ENCODE peak calls at places on chromosomes 1 and 21, in five cellular contexts. J, S, G, F and W are unnamed samples.

GRCh38 chr1:232435746-232436145 is 194.2 kb downstream of the SIPA1L2 start:
- DNase-seq in S (peak; percentile 66), G (no peak), J (no peak), F (no peak), W (no peak)

GRCh38 chr1:166064324-166064926 is 102.4 kb downstream of the FAM78B start:
- DNase-seq in J (no peak), F (no peak), S (no peak), G (no peak), W (peak; percentile 54)

GRCh38 chr21:34076835-34077234 is 3.5 kb downstream of the MRPS6 start:
- DNase-seq in J (no peak), S (no peak), F (no peak), G (no peak), W (no peak)

GRCh38 chr1:151606384-151606783 is 5.5 kb upstream of the SNX27 start:
- DNase-seq in G (no peak), F (no peak), S (no peak), J (no peak), W (no peak)

GRCh38 chr1:25028910-25029599 is 99.0 kb upstream of the RUNX3 start:
- DNase-seq in J (no peak), S (no peak), G (no peak), F (no peak), W (no peak)

GRCh38 chr1:154866995-154867795 is 2.9 kb downstream of the KCNN3 start:
- DNase-seq in F (no peak), G (peak; percentile 36), J (no peak), S (peak; percentile 73), W (peak; percentile 78)

GRCh38 chr1:172003766-172004530 is 162.7 kb downstream of the DNM3 start:
- DNase-seq in G (no peak), J (no peak), S (peak; percentile 26), F (no peak), W (no peak)

GRCh38 chr1:160398823-160399222 is 1.5 kb upstream of the VANGL2 start:
- DNase-seq in J (no peak), S (no peak), G (no peak), F (no peak), W (no peak)

GRCh38 chr1:23423415-23424170 is 955 bp downstream of the TCEA3 start:
- DNase-seq in S (no peak), G (peak; percentile 81), J (no peak), F (peak; percentile 71), W (peak; percentile 83)

GRCh38 chr1:204286841-204287387 is 72.8 kb downstream of the PLEKHA6 start:
- DNase-seq in J (no peak), S (no peak), G (peak; percentile 85), F (no peak), W (no peak)

GRCh38 chr1:110134050-110134595 is 16.2 kb upstream of the SLC6A17 start:
- DNase-seq in S (no peak), J (no peak), G (no peak), F (no peak), W (no peak)

GRCh38 chr1:100622037-100622436 is 84.1 kb downstream of the GPR88 start:
- DNase-seq in G (no peak), S (peak; percentile 98), J (no peak), F (peak; percentile 23), W (peak; percentile 70)

GRCh38 chr1:155455588-155456195 is 106.9 kb downstream of the ASH1L start:
- DNase-seq in J (no peak), S (peak; percentile 64), G (no peak), F (no peak), W (no peak)

GRCh38 chr1:222627232-222627631 is 9.3 kb downstream of the MIA3 start:
- DNase-seq in S (peak; percentile 68), J (no peak), G (no peak), F (no peak), W (no peak)

GRCh38 chr1:162823771-162824525 is 33.4 kb downstream of the HSD17B7 start:
- DNase-seq in S (no peak), F (no peak), J (no peak), G (no peak), W (no peak)

GRCh38 chr21:25836396-25836795 is 101.6 kb downstream of the GABPA start:
- DNase-seq in S (peak; percentile 78), J (no peak), G (no peak), F (no peak), W (no peak)

GRCh38 chr1:40593449-40594186 is 62.2 kb downstream of the ZNF684 start:
- DNase-seq in J (no peak), F (no peak), G (no peak), S (no peak), W (no peak)

GRCh38 chr1:189619682-189620332 is 857.9 kb downstream of the BRINP3 start:
- DNase-seq in J (no peak), S (peak; percentile 91), G (no peak), F (peak; percentile 22), W (no peak)

GRCh38 chr1:197674286-197674685 is 101.0 kb downstream of the DENND1B start:
- DNase-seq in S (no peak), F (no peak), J (no peak), G (no peak), W (peak; percentile 84)

GRCh38 chr1:197677313-197677712 is 98.0 kb downstream of the DENND1B start:
- DNase-seq in S (no peak), J (no peak), G (no peak), F (no peak), W (no peak)

GRCh38 chr1:197672347-197672746 is 102.9 kb downstream of the DENND1B start:
- DNase-seq in G (no peak), F (no peak), J (no peak), S (no peak), W (no peak)

GRCh38 chr1:197677752-197678295 is 97.5 kb downstream of the DENND1B start:
- DNase-seq in S (no peak), F (no peak), J (no peak), G (no peak), W (no peak)

DNA sequence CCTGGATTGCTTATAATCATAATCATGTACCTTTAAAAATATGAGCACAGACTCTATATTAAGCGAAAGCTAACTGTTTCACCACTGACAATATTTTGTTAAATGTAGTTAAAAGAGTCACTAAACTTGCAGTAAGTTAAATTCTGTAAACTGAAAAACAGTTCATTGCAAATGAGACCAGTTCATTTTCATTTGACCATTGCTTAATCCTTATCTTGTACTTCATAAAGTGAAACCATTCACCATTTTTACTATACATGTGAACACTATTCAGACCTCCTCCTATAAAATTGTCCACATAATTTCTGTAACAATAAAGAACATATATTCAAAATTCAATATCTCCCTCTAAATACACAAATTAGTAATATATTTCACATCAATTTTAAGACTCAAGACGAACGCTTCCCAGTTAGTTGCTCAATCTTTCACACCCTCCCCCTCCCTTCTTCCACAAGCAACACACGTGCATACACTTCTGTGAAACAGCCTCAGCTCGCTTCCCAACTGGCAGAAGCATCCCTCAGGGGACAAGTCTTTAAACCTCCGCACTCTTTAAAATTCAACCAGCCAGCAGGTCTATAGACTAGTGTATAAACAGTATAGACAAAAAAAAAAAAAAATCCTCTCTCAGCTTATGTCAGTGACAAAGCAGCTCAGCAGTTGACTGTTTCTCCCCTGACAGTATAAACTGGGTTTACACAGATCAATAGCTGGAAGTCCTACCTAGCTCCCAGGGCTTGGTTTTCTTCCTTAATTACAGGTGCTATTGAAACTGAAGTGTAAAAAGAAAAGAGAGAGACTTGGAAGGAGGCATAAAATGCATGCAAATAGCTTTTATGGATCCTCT is 99.6 kb downstream of the DENND1B start:
- DNase-seq in G (no peak), F (peak; percentile 15), S (no peak), J (no peak), W (peak; percentile 43)
- H3K27ac ChIP-seq in G (no peak overlapping the region), F (no peak overlapping the region), S (no peak overlapping the region), J (no peak overlapping the region), W (peak overlapping the region; percentile 65)

DNA sequence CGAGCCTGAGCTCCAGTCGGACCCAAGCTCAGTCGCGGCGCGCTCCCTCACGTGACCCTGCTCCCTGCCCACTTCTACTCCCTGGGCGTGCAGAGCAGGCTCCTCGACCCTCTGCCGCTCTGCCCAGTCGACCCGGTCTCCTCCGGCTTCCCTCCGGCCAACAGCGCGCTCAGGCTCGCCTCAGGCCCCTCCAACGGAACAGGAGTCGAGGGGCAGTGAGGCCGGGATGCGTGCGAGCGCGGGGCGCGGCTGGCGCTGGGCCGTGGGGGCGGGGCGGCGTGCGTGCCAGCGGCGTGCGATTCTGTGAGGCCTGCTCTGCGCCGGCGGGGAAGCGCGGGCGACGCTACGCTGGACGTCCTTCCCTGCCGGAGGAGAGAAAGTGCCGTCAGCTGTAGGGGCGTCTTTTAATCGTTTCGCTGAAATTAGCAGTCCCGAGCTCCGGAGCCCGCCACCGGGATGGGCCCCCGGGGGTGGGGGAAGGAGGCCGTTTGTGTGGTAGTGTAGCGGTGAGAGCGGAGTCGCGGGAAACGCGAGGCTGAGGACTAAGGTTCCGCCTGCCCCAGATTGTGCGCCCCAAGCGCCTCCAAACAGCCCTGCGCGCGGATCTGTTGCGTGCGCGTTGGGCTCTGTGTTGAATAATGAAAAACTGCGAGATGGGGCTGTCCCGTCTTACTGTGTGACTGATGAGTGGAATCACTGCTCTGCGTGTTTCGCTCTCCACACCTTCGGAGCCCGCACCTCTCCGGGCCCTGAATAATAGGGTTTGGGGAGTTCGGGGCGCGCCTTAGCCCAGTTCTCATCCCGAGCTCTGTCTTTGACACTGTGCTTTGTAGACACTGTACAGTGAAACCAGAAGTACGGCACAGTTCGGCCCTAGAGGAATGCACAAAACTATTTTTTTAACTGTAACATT is at the start of gene ACBD6:
- DNase-seq in G (peak; percentile 81), F (peak; percentile 83), S (peak; percentile 79), J (peak; percentile 93), W (peak; percentile 94)
- TF ChIP-seq CTCF in G (peak; percentile 14), F (no peak), S (no peak), J (peak; percentile 11), W (peak; percentile 25)

DNA sequence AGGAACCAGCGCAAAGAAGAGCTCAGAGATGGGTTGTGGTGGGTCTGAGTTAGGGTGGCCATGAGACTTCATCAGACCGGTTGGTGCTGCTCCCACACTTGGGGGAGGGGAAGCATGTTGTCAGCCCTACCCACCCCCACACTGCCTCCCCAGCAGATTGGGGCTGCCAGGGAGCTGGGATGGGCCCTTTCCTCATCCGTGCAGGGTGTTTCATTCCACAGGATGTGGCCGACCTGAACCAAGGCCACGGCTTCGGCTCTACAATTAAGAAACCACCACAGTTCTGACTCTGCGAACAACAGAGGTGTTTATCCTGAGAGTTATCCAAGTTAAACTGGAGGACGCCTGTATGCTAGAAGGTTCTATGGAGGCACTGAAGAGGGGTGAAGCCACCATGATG is 171.2 kb downstream of the ETS2 start:
- DNase-seq in J (no peak), S (no peak), G (no peak), F (no peak), W (no peak)
- H3K27ac ChIP-seq in J (no peak overlapping the region), S (no peak overlapping the region), G (no peak overlapping the region), F (no peak overlapping the region), W (no peak overlapping the region)

GRCh38 chr1:234401658-234402057 is 28.4 kb downstream of the COA6 start:
- DNase-seq in F (no peak), S (no peak), G (no peak), J (no peak), W (no peak)

GRCh38 chr1:234400773-234401172 is 27.5 kb downstream of the COA6 start:
- DNase-seq in J (no peak), F (no peak), G (no peak), S (no peak), W (no peak)

GRCh38 chr1:234406871-234407270 is 33.6 kb downstream of the COA6 start:
- DNase-seq in J (no peak), F (no peak), S (no peak), G (no peak), W (no peak)

GRCh38 chr1:234405676-234406075 is 32.4 kb downstream of the COA6 start:
- DNase-seq in J (no peak), G (no peak), F (no peak), S (no peak), W (no peak)

DNA sequence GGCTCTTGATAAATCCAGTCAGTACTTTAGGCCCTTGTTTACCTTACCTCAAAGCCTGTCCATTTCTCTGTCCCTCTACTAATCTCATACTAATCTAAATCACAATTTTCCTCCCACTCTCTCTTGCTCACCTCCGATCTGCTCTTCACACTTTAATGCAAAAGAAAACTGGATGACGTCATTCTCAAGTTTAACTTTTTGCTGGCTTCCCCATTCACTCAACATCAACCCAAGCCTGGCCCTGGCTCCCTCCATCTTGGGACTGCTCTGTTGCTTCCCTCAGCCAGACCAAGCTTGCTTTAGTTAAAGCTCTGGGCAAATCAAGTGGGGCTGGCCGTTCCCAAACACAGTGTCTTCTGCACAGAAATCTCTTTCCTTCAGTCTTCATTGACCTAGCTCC is 29.7 kb downstream of the COA6 start:
- DNase-seq in J (no peak), S (no peak), F (no peak), G (no peak), W (no peak)
- TF ChIP-seq CTCF in J (no peak), S (no peak), F (no peak), G (no peak), W (no peak)